ENCODE peak calls at places on chromosomes 3 and 15, in eight cellular contexts. Z is foreskin fibroblast, K is vagina, U is PC-3, W is keratinocyte, H is epithelial cell of esophagus, Y is sigmoid colon, G is fibroblast of lung. A is an unnamed sample.

GRCh38 chr3:51982352-51982837 is 940 bp upstream of the ACY1 start:
- DNase-seq in Z (no peak), K (no peak), U (peak), W (no peak), H (peak), Y (no peak), G (no peak), A (no peak)

GRCh38 chr3:149199474-149199873 is 22.2 kb downstream of the CP start:
- DNase-seq in Z (peak), K (no peak), U (peak), W (no peak), H (no peak), Y (no peak), G (peak), A (peak)

GRCh38 chr3:52820741-52821140 is 9.7 kb downstream of the ITIH4 start:
- DNase-seq in Z (peak), K (no peak), U (peak), W (no peak), H (peak), Y (no peak), G (no peak), A (peak)

GRCh38 chr3:4757949-4758855 is 221.0 kb upstream of the BHLHE40 start:
- DNase-seq in Z (no peak), K (no peak), U (no peak), W (no peak), H (no peak), Y (no peak), G (no peak), A (no peak)

GRCh38 chr3:38374221-38374620 is 27.6 kb downstream of the XYLB start:
- DNase-seq in Z (no peak), K (peak), U (no peak), W (no peak), H (no peak), Y (no peak), G (no peak), A (no peak)

GRCh38 chr15:65856821-65857455 is 12.4 kb upstream of the RAB11A start:
- DNase-seq in Z (peak), K (no peak), U (peak), W (no peak), H (peak), Y (peak), G (peak), A (peak)

GRCh38 chr3:119826714-119827113 is 44.8 kb downstream of the NR1I2 start:
- DNase-seq in Z (no peak), K (no peak), U (no peak), W (no peak), H (no peak), Y (no peak), G (no peak), A (no peak)

GRCh38 chr15:67187351-67187854 is 67.1 kb downstream of the AAGAB start:
- DNase-seq in Z (peak), K (no peak), U (no peak), W (no peak), H (no peak), Y (peak), G (no peak), A (no peak)

GRCh38 chr15:62068071-62068786 is 1.5 kb downstream of the C2CD4A start:
- DNase-seq in Z (peak), K (no peak), U (peak), W (no peak), H (peak), Y (peak), G (peak), A (peak)

GRCh38 chr15:65952425-65953053 is 83.2 kb downstream of the RAB11A start:
- DNase-seq in Z (peak), K (no peak), U (peak), W (no peak), H (peak), Y (no peak), G (peak), A (peak)

GRCh38 chr15:51982770-51983103 is 11.2 kb upstream of the LEO1 start:
- DNase-seq in Z (no peak), K (no peak), U (peak), W (no peak), H (peak), Y (no peak), G (no peak), A (no peak)

GRCh38 chr3:43994594-43995077 is 247.1 kb upstream of the TOPAZ1 start:
- DNase-seq in Z (no peak), K (no peak), U (no peak), W (no peak), H (no peak), Y (no peak), G (no peak), A (no peak)

GRCh38 chr3:151869186-151869585 is 4.3 kb upstream of the SUCNR1 start:
- DNase-seq in Z (no peak), K (no peak), U (no peak), W (no peak), H (no peak), Y (no peak), G (no peak), A (no peak)

GRCh38 chr3:134231131-134231530 is 19.5 kb downstream of the RYK start:
- DNase-seq in Z (no peak), K (no peak), U (no peak), W (no peak), H (no peak), Y (no peak), G (peak), A (peak)

GRCh38 chr3:84958495-84959469 is at the start of gene CADM2:
- DNase-seq in Z (peak), K (no peak), U (peak), W (peak), H (peak), Y (peak), G (peak), A (peak)

GRCh38 chr3:159938712-159939111 is 49.9 kb upstream of the IL12A start:
- DNase-seq in Z (peak), K (no peak), U (no peak), W (no peak), H (peak), Y (no peak), G (peak), A (peak)

GRCh38 chr15:101710806-101711205 is 13.5 kb downstream of the TARS3 start:
- DNase-seq in Z (peak), K (no peak), U (no peak), W (no peak), H (peak), Y (no peak), G (peak), A (peak)

GRCh38 chr15:88166330-88166993 is 90.1 kb downstream of the NTRK3 start:
- DNase-seq in Z (no peak), K (no peak), U (peak), W (no peak), H (no peak), Y (no peak), G (peak), A (peak)

GRCh38 chr15:27681038-27681437 is 418.1 kb downstream of the OCA2 start:
- DNase-seq in Z (no peak), K (no peak), U (no peak), W (no peak), H (no peak), Y (no peak), G (peak), A (no peak)

GRCh38 chr3:46350262-46350565 is 3.7 kb upstream of the CCR2 start:
- DNase-seq in Z (no peak), K (no peak), U (no peak), W (no peak), H (no peak), Y (no peak), G (no peak), A (no peak)

GRCh38 chr15:89409184-89409992 is 74.8 kb upstream of the POLG start:
- DNase-seq in Z (peak), K (no peak), U (no peak), W (no peak), H (no peak), Y (no peak), G (no peak), A (no peak)

GRCh38 chr3:66437341-66437929 is 63.4 kb downstream of the LRIG1 start:
- DNase-seq in Z (no peak), K (no peak), U (no peak), W (no peak), H (peak), Y (peak), G (no peak), A (no peak)

GRCh38 chr3:192417012-192417411 is 310.3 kb downstream of the FGF12 start:
- DNase-seq in Z (no peak), K (no peak), U (no peak), W (no peak), H (no peak), Y (no peak), G (peak), A (peak)

GRCh38 chr3:179260949-179261765 is 10.2 kb upstream of the KCNMB3 start:
- DNase-seq in Z (peak), K (no peak), U (peak), W (no peak), H (peak), Y (peak), G (peak), A (peak)

GRCh38 chr3:178736300-178736699 is 200.1 kb downstream of the KCNMB2 start:
- DNase-seq in Z (no peak), K (no peak), U (no peak), W (no peak), H (no peak), Y (no peak), G (peak), A (no peak)

GRCh38 chr3:187013080-187013838 is 82.9 kb downstream of the ST6GAL1 start:
- DNase-seq in Z (peak), K (no peak), U (no peak), W (no peak), H (no peak), Y (no peak), G (no peak), A (peak)

GRCh38 chr3:29693863-29694262 is 413.0 kb downstream of the RBMS3 start:
- DNase-seq in Z (peak), K (no peak), U (peak), W (peak), H (peak), Y (no peak), G (peak), A (peak)

GRCh38 chr15:74025436-74025835 is 30.9 kb downstream of the PML start:
- DNase-seq in Z (peak), K (peak), U (no peak), W (no peak), H (no peak), Y (no peak), G (peak), A (peak)

GRCh38 chr3:5051772-5052171 is 70.3 kb upstream of the ARL8B start:
- DNase-seq in Z (no peak), K (no peak), U (no peak), W (no peak), H (peak), Y (no peak), G (peak), A (no peak)

GRCh38 chr3:45092132-45093031 is 53.8 kb downstream of the CDCP1 start:
- DNase-seq in Z (peak), K (no peak), U (peak), W (peak), H (peak), Y (no peak), G (peak), A (peak)

GRCh38 chr15:77224352-77224751 is 153.4 kb upstream of the TSPAN3 start:
- DNase-seq in Z (no peak), K (no peak), U (no peak), W (no peak), H (no peak), Y (no peak), G (no peak), A (no peak)

GRCh38 chr3:69319652-69320051 is 66.2 kb downstream of the FRMD4B start:
- DNase-seq in Z (no peak), K (no peak), U (no peak), W (no peak), H (no peak), Y (no peak), G (no peak), A (no peak)

GRCh38 chr3:102182162-102182561 is 252.7 kb upstream of the ZPLD1 start:
- DNase-seq in Z (peak), K (no peak), U (no peak), W (no peak), H (peak), Y (no peak), G (peak), A (peak)

GRCh38 chr3:134517796-134518195 is 31.9 kb downstream of the CEP63 start:
- DNase-seq in Z (peak), K (no peak), U (no peak), W (no peak), H (no peak), Y (no peak), G (peak), A (peak)

GRCh38 chr15:55958349-55958748 is 35.1 kb downstream of the NEDD4 start:
- DNase-seq in Z (no peak), K (no peak), U (no peak), W (no peak), H (no peak), Y (no peak), G (no peak), A (no peak)

GRCh38 chr3:138935505-138935863 is 11.5 kb downstream of the FOXL2 start:
- DNase-seq in Z (no peak), K (no peak), U (peak), W (no peak), H (no peak), Y (no peak), G (no peak), A (no peak)
- H3K4me3 ChIP-seq in Z (peak), K (peak), U (peak), W (no peak), H (no peak), Y (no peak), G (no peak), A (no peak)

GRCh38 chr15:64825431-64826294 is at the start of gene PIF1:
- DNase-seq in Z (peak), K (no peak), U (peak), W (peak), H (peak), Y (peak), G (peak), A (peak)
- TF ChIP-seq CTCF in Z (no peak), K (peak), U (no peak), W (no peak), H (no peak), Y (no peak), G (no peak), A (no peak)

DNA sequence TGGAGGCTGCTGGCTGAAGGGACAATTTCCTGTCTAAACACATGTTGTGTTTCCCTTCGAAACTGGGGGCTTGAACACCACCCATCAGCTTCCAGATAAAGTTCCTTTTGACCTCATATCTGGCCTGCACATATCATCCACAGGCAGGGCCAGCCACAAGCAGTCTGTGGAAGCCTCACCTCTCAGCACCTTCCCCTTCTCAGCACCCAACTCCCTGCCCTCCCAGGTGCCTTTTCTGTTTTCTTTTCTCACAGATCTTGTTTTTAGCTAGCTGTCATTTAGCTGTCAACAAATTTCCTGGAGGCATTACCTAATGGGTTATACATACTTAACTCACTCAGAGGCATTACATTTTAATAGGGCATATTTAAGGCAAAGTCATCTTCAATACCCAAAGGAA is 93.9 kb downstream of the SEMA6D start:
- DNase-seq in Z (no peak), K (no peak), U (no peak), W (no peak), H (peak), Y (no peak), G (no peak), A (no peak)
- H3K4me3 ChIP-seq in Z (no peak), K (no peak), U (no peak), W (no peak), H (no peak), Y (no peak), G (no peak), A (no peak)

DNA sequence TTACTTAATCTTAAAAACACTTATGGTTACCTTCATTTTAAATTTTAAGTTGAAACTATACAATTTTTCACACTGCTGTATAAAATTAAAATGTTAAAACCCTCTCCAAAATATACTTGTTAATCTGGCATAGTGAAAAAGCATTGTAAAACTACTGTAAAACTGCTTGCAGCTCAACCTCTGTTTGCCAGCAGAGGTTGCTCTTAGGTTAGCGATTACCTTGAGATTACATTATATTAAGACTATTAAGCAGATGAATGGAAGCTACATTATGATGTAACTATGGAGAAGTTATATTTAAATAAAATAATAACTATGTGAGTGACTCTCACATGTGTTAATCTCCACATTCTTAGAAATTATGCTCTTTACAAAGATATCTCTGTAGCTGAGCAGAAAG is 143.6 kb upstream of the SLITRK3 start:
- DNase-seq in Z (no peak), K (no peak), U (peak), W (no peak), H (peak), Y (no peak), G (peak), A (peak)
- TF ChIP-seq CTCF in Z (no peak), K (no peak), U (peak), W (no peak), H (peak), Y (peak), G (peak), A (peak)